ENCODE peak calls at places on chromosomes 6 and 20, in four cellular contexts. One of them, this sample, is unnamed.

GRCh38 chr20:35344354-35344837 is 52.2 kb upstream of the FAM83C start:
- DNase-seq in activated T-cell treated with anti-CD3 and anti-CD28 coated beads for 1 hour: no peak
- DNase-seq in cardiac fibroblast: peak
- DNase-seq in M059J: peak
- DNase-seq in this sample: no peak

GRCh38 chr20:41482647-41483552 is 116.3 kb upstream of the EMILIN3 start:
- DNase-seq in activated T-cell treated with anti-CD3 and anti-CD28 coated beads for 1 hour: no peak
- DNase-seq in cardiac fibroblast: peak
- DNase-seq in M059J: peak
- DNase-seq in this sample: no peak

GRCh38 chr20:31496761-31497295 is 17.4 kb upstream of the HM13 start:
- DNase-seq in activated T-cell treated with anti-CD3 and anti-CD28 coated beads for 1 hour: no peak
- DNase-seq in cardiac fibroblast: peak
- DNase-seq in M059J: peak
- DNase-seq in this sample: no peak

GRCh38 chr6:138109042-138109997 is 2.1 kb upstream of the PERP start:
- DNase-seq in activated T-cell treated with anti-CD3 and anti-CD28 coated beads for 1 hour: peak
- DNase-seq in cardiac fibroblast: peak
- DNase-seq in M059J: peak
- DNase-seq in this sample: peak

GRCh38 chr6:26607434-26608230 is 10.9 kb downstream of the ABT1 start:
- DNase-seq in activated T-cell treated with anti-CD3 and anti-CD28 coated beads for 1 hour: peak
- DNase-seq in cardiac fibroblast: peak
- DNase-seq in M059J: peak
- DNase-seq in this sample: peak

GRCh38 chr20:32605167-32605656 is 20.1 kb upstream of the NOL4L start:
- DNase-seq in activated T-cell treated with anti-CD3 and anti-CD28 coated beads for 1 hour: no peak
- DNase-seq in cardiac fibroblast: peak
- DNase-seq in M059J: no peak
- DNase-seq in this sample: no peak

GRCh38 chr6:4185846-4186245 is 50.5 kb upstream of the ECI2 start:
- DNase-seq in activated T-cell treated with anti-CD3 and anti-CD28 coated beads for 1 hour: no peak
- DNase-seq in cardiac fibroblast: no peak
- DNase-seq in M059J: no peak
- DNase-seq in this sample: no peak

GRCh38 chr20:50297498-50298348 is 107.1 kb downstream of the CEBPB start:
- DNase-seq in activated T-cell treated with anti-CD3 and anti-CD28 coated beads for 1 hour: no peak
- DNase-seq in cardiac fibroblast: no peak
- DNase-seq in M059J: no peak
- DNase-seq in this sample: no peak

GRCh38 chr6:16153451-16153850 is 24.6 kb downstream of the MYLIP start:
- DNase-seq in activated T-cell treated with anti-CD3 and anti-CD28 coated beads for 1 hour: no peak
- DNase-seq in cardiac fibroblast: no peak
- DNase-seq in M059J: no peak
- DNase-seq in this sample: no peak

GRCh38 chr6:142822882-142823578 is 121.9 kb downstream of the HIVEP2 start:
- DNase-seq in activated T-cell treated with anti-CD3 and anti-CD28 coated beads for 1 hour: no peak
- DNase-seq in cardiac fibroblast: no peak
- DNase-seq in M059J: peak
- DNase-seq in this sample: no peak

GRCh38 chr6:150025201-150025917 is at the start of gene RAET1L:
- DNase-seq in activated T-cell treated with anti-CD3 and anti-CD28 coated beads for 1 hour: no peak
- DNase-seq in cardiac fibroblast: peak
- DNase-seq in M059J: peak
- DNase-seq in this sample: no peak

GRCh38 chr6:105851181-105851580 is 235.0 kb upstream of the PRDM1 start:
- DNase-seq in activated T-cell treated with anti-CD3 and anti-CD28 coated beads for 1 hour: no peak
- DNase-seq in cardiac fibroblast: no peak
- DNase-seq in M059J: no peak
- DNase-seq in this sample: no peak

GRCh38 chr6:4610256-4610655 is 165.9 kb upstream of the CDYL start:
- DNase-seq in activated T-cell treated with anti-CD3 and anti-CD28 coated beads for 1 hour: no peak
- DNase-seq in cardiac fibroblast: peak
- DNase-seq in M059J: peak
- DNase-seq in this sample: no peak

GRCh38 chr20:44056010-44056698 is 130.8 kb downstream of the JPH2 start:
- DNase-seq in activated T-cell treated with anti-CD3 and anti-CD28 coated beads for 1 hour: peak
- DNase-seq in cardiac fibroblast: peak
- DNase-seq in M059J: peak
- DNase-seq in this sample: peak

GRCh38 chr6:18585032-18585573 is 198.0 kb downstream of the RNF144B start:
- DNase-seq in activated T-cell treated with anti-CD3 and anti-CD28 coated beads for 1 hour: no peak
- DNase-seq in cardiac fibroblast: peak
- DNase-seq in M059J: peak
- DNase-seq in this sample: no peak

This sample was measured in effector CD8-positive, alpha-beta T cell.